ENCODE peak calls at places on chromosomes 11 and 22, in six cellular contexts. H is AG10803, E is GM13977, B is colonic mucosa, C is fibroblast of pulmonary artery, X is BJ. D is an unnamed sample.

GRCh38 chr11:123525511-123525918 is 95.4 kb downstream of the GRAMD1B start:
- DNase-seq in C (no peak), B (no peak), E (no peak), H (peak), X (no peak), D (no peak)

GRCh38 chr11:12832828-12833227 is 158.6 kb downstream of the TEAD1 start:
- DNase-seq in B (no peak), X (no peak), C (no peak), H (peak), E (no peak), D (no peak)

GRCh38 chr11:46249103-46249942 is 28.1 kb upstream of the CREB3L1 start:
- DNase-seq in B (no peak), C (peak), H (no peak), E (no peak), X (no peak), D (no peak)

GRCh38 chr22:35554297-35554845 is 13.7 kb downstream of the RASD2 start:
- DNase-seq in X (no peak), B (no peak), C (no peak), H (no peak), E (no peak), D (no peak)

GRCh38 chr11:73968356-73968966 is 14.2 kb downstream of the UCP2 start:
- DNase-seq in E (no peak), C (no peak), B (no peak), X (no peak), H (no peak), D (no peak)

GRCh38 chr22:26436903-26437515 is 7.9 kb downstream of the ASPHD2 start:
- DNase-seq in E (no peak), H (no peak), B (peak), X (no peak), C (peak), D (no peak)

GRCh38 chr11:6742260-6742659 is 29.5 kb downstream of the OR2AG2 start:
- DNase-seq in B (no peak), H (no peak), E (no peak), C (no peak), X (no peak), D (no peak)

GRCh38 chr11:112025682-112026081 is 474 bp downstream of the DLAT start:
- DNase-seq in E (peak), B (no peak), C (peak), X (no peak), H (peak), D (peak)

GRCh38 chr11:74321487-74322188 is 10.2 kb upstream of the P4HA3 start:
- DNase-seq in E (peak), X (peak), C (peak), B (peak), H (peak), D (peak)

GRCh38 chr11:85825590-85825989 is 14.6 kb upstream of the SYTL2 start:
- DNase-seq in E (no peak), B (no peak), X (no peak), H (no peak), C (no peak), D (no peak)

GRCh38 chr22:48228468-48228867 is 1466.0 kb downstream of the TBC1D22A start:
- DNase-seq in H (no peak), X (no peak), E (no peak), B (no peak), C (no peak), D (no peak)

GRCh38 chr22:50687829-50688228 is 15.2 kb downstream of the SHANK3 start:
- DNase-seq in H (no peak), X (no peak), B (peak), E (no peak), C (no peak), D (no peak)

GRCh38 chr11:63590024-63590788 is 24.0 kb downstream of the PLAAT3 start:
- DNase-seq in B (no peak), H (no peak), C (no peak), E (no peak), X (no peak), D (no peak)

DNA sequence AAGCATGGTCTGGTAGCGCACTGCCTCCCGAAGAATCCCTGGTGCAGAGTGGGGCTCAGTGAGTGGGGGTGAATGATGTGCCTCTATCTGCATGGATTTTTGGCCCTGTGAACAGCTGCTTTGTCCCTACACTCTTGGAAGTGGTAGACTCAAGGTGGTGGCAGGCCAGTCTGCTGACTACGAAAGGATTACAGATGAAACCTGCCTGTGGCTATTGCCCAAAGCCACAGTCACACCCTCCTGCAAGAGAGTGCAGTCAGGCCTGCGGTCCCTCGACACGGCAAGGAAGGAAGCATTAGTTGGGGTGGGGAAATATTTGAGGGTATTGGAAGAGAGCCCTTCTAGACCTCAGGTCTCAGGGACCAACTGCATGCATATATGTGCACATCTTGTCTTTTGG is 63.7 kb downstream of the DSCAML1 start:
- DNase-seq in X (no peak), E (no peak), C (no peak), H (no peak), B (no peak), D (no peak)
- TF ChIP-seq CTCF in X (no peak), E (no peak), C (no peak), H (no peak), B (no peak), D (no peak)

DNA sequence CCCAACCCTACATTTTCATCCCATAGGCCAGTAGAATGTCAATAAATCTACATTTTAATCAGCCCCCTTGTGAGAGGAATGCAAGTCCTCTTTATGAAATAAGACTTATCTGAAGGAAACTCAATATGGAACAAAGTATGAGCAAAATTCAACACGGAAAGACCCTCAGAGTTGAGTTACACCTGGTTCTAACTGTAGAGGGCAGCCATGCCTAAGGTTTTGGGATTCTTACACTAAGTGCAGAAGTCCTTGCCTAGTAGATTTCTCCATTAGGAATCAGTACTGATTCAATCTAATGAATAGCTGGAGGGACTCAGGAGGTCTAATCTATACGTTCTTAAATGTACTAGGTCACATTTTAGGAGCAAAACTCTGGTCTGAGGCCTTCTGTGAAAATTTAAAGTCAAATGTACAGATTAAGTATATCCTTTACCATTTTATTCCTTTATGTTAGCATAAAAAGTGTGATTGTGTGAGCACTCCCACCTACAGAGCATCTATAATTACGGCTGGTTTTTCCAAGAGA is 904.5 kb downstream of the DLG2 start:
- DNase-seq in B (no peak), C (no peak), H (no peak), E (no peak), X (no peak), D (no peak)
- TF ChIP-seq CTCF in B (no peak), C (no peak), H (no peak), E (no peak), X (no peak), D (no peak)

DNA sequence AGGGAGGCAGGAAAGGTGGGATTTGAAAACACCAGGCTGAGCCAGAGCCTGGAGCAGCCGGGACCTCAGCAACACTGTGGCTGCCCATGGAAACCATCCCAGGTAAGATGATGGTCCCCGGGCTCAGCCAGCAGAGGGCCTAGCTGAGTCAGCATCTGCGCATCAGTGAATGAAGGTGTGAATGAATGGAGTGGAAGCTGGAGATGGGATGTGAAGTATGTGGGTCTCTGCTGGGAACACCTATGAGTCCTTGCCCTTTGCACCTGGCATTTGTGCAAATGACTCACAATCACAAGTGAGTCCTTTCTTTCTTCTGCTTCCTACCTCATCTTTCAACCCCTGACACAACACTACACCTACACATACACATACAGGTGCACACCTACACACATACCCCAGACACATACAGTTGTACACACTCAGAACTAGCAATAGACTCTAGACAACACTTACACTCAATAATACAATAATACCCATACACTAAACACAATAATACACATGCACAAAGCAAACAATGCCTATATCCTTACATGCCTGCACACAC is 62.8 kb upstream of the PRDM11 start:
- DNase-seq in E (no peak), X (no peak), C (no peak), B (peak), H (no peak), D (no peak)
- TF ChIP-seq CTCF in E (peak), X (peak), C (peak), B (no peak), H (peak), D (peak)

GRCh38 chr11:68798221-68798813 is 43.4 kb downstream of the CPT1A start:
- DNase-seq in C (peak), B (peak), E (peak), H (peak), X (no peak), D (peak)
- TF ChIP-seq CTCF in C (peak), B (peak), E (peak), H (peak), X (peak), D (peak)

GRCh38 chr11:116792144-116792868 is 627 bp upstream of the APOA5 start:
- DNase-seq in B (no peak), E (no peak), H (no peak), X (no peak), C (no peak), D (no peak)

GRCh38 chr11:116791813-116792143 is at the start of gene APOA5:
- DNase-seq in X (no peak), H (no peak), B (no peak), E (no peak), C (no peak), D (no peak)

GRCh38 chr11:116788534-116788933 is 711 bp upstream of the ZPR1 start:
- DNase-seq in X (no peak), C (no peak), E (no peak), B (no peak), H (no peak), D (no peak)

GRCh38 chr11:116791002-116791812 is 472 bp downstream of the APOA5 start:
- DNase-seq in E (peak), B (peak), H (peak), X (no peak), C (peak), D (peak)

DNA sequence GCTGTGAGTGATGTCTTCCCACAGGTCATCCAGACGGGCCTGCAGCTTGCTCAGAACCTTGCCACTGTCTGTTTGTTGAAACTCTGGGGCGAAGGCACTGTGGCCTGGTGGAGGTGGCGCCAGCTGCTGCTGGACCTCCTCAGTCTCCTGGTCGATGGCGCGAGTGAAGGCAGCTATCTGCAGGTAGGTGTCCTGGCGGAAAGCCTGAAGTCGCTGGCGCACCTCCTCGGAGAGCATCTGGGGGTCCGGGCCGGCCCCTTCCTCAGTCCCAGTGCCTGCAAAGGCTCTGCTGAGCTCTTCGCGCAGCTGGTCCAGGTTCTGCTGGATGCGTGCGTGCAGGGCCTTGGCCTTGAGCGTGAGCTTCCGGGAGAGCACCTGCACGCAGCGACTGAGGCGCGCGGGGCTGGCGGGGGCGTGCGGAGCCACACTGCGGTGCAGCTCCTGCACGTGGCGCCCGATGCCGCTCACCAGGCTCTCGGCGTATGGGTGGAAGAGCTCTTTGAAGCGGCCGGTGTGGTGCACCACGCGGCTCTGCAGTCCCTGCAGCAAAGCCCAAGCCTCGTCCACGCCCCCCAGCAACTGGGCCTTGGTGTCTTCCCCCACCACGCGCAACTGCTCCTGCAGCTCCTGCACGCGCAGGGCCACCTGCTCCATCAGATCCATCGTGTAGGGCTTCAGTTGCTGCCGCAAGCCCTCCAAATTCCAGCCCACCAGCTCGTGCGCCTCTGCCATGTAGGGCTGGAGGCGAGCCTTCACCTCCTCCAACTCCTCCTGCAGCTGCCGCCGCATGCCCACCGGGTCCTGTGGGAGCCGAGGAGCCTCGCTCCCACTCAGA is 1.3 kb downstream of the APOA5 start:
- DNase-seq in H (no peak), E (no peak), C (no peak), B (no peak), X (no peak), D (no peak)
- TF ChIP-seq CTCF in H (no peak), E (no peak), C (no peak), B (no peak), X (no peak), D (no peak)

GRCh38 chr11:127126956-127127355 is 126.4 kb upstream of the KIRREL3 start:
- DNase-seq in B (no peak), H (no peak), C (no peak), X (no peak), E (no peak), D (no peak)
- TF ChIP-seq CTCF in B (no peak), H (no peak), C (no peak), X (no peak), E (no peak), D (no peak)

GRCh38 chr11:68325183-68325893 is 12.9 kb downstream of the LRP5 start:
- DNase-seq in E (no peak), X (no peak), B (no peak), C (no peak), H (no peak), D (no peak)
- TF ChIP-seq CTCF in E (no peak), X (no peak), B (no peak), C (no peak), H (no peak), D (no peak)

GRCh38 chr11:5686426-5686825 is 1.6 kb upstream of the TRIM5 start:
- DNase-seq in X (no peak), C (no peak), B (no peak), H (no peak), E (no peak), D (no peak)

GRCh38 chr11:5689551-5689983 is at the start of gene TRIM22:
- DNase-seq in E (peak), B (peak), C (peak), X (peak), H (peak), D (peak)

GRCh38 chr11:5679811-5680210 is 5.1 kb downstream of the TRIM5 start:
- DNase-seq in X (no peak), H (no peak), B (no peak), C (no peak), E (no peak), D (no peak)

GRCh38 chr11:5688482-5688881 is 1.1 kb upstream of the TRIM22 start:
- DNase-seq in E (no peak), H (no peak), B (no peak), X (no peak), C (no peak), D (no peak)

GRCh38 chr11:5684627-5685362 is at the start of gene TRIM5:
- DNase-seq in X (peak), E (peak), H (peak), C (peak), B (peak), D (peak)
- TF ChIP-seq CTCF in X (peak), E (peak), H (peak), C (peak), B (peak), D (peak)

DNA sequence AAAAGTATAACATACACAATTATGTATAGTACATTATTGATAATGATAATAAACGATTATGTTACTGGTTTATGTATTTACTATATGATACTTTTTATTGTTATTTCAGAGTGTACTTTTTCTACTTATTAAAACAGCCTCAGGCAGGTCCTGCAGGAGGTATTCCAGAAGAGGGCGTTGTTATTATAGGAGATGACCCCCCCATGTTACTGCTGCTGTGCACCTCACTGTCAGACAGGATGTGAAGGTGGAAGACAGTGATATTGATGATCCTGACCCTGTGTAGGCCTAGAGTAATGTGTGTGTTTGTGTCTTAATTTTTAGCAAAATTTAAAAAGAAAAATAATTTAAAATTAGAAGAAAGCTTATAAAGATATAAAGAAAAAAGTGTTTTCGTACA is 57.6 kb downstream of the REXO2 start:
- DNase-seq in C (no peak), E (no peak), H (no peak), X (no peak), B (no peak), D (no peak)
- TF ChIP-seq CTCF in C (no peak), E (no peak), H (no peak), X (no peak), B (no peak), D (no peak)

D was measured in GM13976.